ENCODE peak calls at places on chromosomes 16 and 17, in four cellular contexts. One of them, this sample, is unnamed.

GRCh38 chr17:42853968-42854790 is 3.2 kb downstream of the AOC3 start:
- DNase-seq in HepG2: peak; percentile 39
- DNase-seq in H1: no peak
- DNase-seq in GM12878: no peak
- DNase-seq in this sample: no peak

GRCh38 chr16:89442990-89443726 is 47.2 kb downstream of the ANKRD11 start:
- DNase-seq in GM12878: no peak
- DNase-seq in HepG2: peak; percentile 89
- DNase-seq in H1: no peak
- DNase-seq in this sample: peak; percentile 60

GRCh38 chr16:54589326-54589725 is 302.7 kb upstream of the IRX3 start:
- DNase-seq in H1: no peak
- DNase-seq in GM12878: no peak
- DNase-seq in HepG2: no peak
- DNase-seq in this sample: no peak

GRCh38 chr16:82016268-82016667 is 5.0 kb upstream of the SDR42E1 start:
- DNase-seq in H1: no peak
- DNase-seq in GM12878: no peak
- DNase-seq in HepG2: no peak
- DNase-seq in this sample: peak; percentile 34

GRCh38 chr17:78140169-78141051 is 5.8 kb upstream of the C17orf99 start:
- DNase-seq in H1: peak; percentile 98
- DNase-seq in GM12878: peak; percentile 90
- DNase-seq in HepG2: peak; percentile 96
- DNase-seq in this sample: peak; percentile 96

GRCh38 chr17:74454197-74455024 is 12.0 kb upstream of the CD300A start:
- DNase-seq in HepG2: peak; percentile 80
- DNase-seq in GM12878: no peak
- DNase-seq in H1: no peak
- DNase-seq in this sample: no peak

GRCh38 chr17:50080827-50081226 is 14.3 kb upstream of the PDK2 start:
- DNase-seq in HepG2: no peak
- DNase-seq in H1: no peak
- DNase-seq in GM12878: no peak
- DNase-seq in this sample: no peak

GRCh38 chr16:81500833-81501521 is 56.4 kb downstream of the CMIP start:
- DNase-seq in HepG2: no peak
- DNase-seq in H1: no peak
- DNase-seq in GM12878: no peak
- DNase-seq in this sample: no peak

GRCh38 chr16:27432600-27432957 is 30.6 kb downstream of the IL21R start:
- DNase-seq in HepG2: no peak
- DNase-seq in GM12878: no peak
- DNase-seq in H1: no peak
- DNase-seq in this sample: no peak

GRCh38 chr16:75080205-75081029 is 36.2 kb downstream of the LDHD start:
- DNase-seq in GM12878: no peak
- DNase-seq in HepG2: no peak
- DNase-seq in H1: no peak
- DNase-seq in this sample: no peak

GRCh38 chr17:11901901-11902300 is 95.4 kb downstream of the ZNF18 start:
- DNase-seq in HepG2: no peak
- DNase-seq in GM12878: no peak
- DNase-seq in H1: no peak
- DNase-seq in this sample: no peak

GRCh38 chr16:71746442-71747046 is 22.0 kb upstream of the PHLPP2 start:
- DNase-seq in HepG2: peak; percentile 51
- DNase-seq in H1: no peak
- DNase-seq in GM12878: no peak
- DNase-seq in this sample: peak; percentile 57

GRCh38 chr16:2811703-2812471 is 5.2 kb upstream of the PRSS21 start:
- DNase-seq in HepG2: no peak
- DNase-seq in GM12878: no peak
- DNase-seq in H1: no peak
- DNase-seq in this sample: no peak

GRCh38 chr16:4052801-4053662 is 63.2 kb downstream of the ADCY9 start:
- DNase-seq in HepG2: no peak
- DNase-seq in GM12878: no peak
- DNase-seq in H1: no peak
- DNase-seq in this sample: no peak

GRCh38 chr17:75367312-75367711 is 38.2 kb downstream of the GRB2 start:
- DNase-seq in HepG2: no peak
- DNase-seq in H1: no peak
- DNase-seq in GM12878: no peak
- DNase-seq in this sample: no peak

GRCh38 chr17:44389723-44390202 is 314 bp upstream of the ITGA2B start:
- DNase-seq in HepG2: no peak
- DNase-seq in GM12878: no peak
- DNase-seq in H1: no peak
- DNase-seq in this sample: no peak

GRCh38 chr17:5642752-5643151 is 58.4 kb upstream of the NLRP1 start:
- DNase-seq in H1: no peak
- DNase-seq in GM12878: no peak
- DNase-seq in HepG2: no peak
- DNase-seq in this sample: no peak

GRCh38 chr17:39231587-39232551 is 6.1 kb upstream of the STAC2 start:
- DNase-seq in HepG2: no peak
- DNase-seq in H1: no peak
- DNase-seq in GM12878: no peak
- DNase-seq in this sample: peak; percentile 86

GRCh38 chr16:50640391-50640790 is 40.7 kb downstream of the SNX20 start:
- DNase-seq in H1: no peak
- DNase-seq in HepG2: no peak
- DNase-seq in GM12878: no peak
- DNase-seq in this sample: no peak

GRCh38 chr16:9012848-9013507 is 49.3 kb upstream of the USP7 start:
- DNase-seq in HepG2: no peak
- DNase-seq in H1: peak; percentile 82
- DNase-seq in GM12878: no peak
- DNase-seq in this sample: peak; percentile 79

GRCh38 chr17:59371426-59372099 is 40.1 kb downstream of the YPEL2 start:
- DNase-seq in GM12878: no peak
- DNase-seq in H1: no peak
- DNase-seq in HepG2: peak; percentile 32
- DNase-seq in this sample: no peak

GRCh38 chr16:75996491-75996890 is 270.2 kb upstream of the CPHXL start:
- DNase-seq in H1: no peak
- DNase-seq in GM12878: no peak
- DNase-seq in HepG2: no peak
- DNase-seq in this sample: no peak

GRCh38 chr17:31558748-31559646 is 167.5 kb downstream of the RAB11FIP4 start:
- DNase-seq in GM12878: no peak
- DNase-seq in HepG2: peak; percentile 59
- DNase-seq in H1: no peak
- DNase-seq in this sample: peak; percentile 95

GRCh38 chr17:29619251-29619650 is 3.5 kb downstream of the CORO6 start:
- DNase-seq in H1: no peak
- DNase-seq in GM12878: no peak
- DNase-seq in HepG2: no peak
- DNase-seq in this sample: peak; percentile 67

GRCh38 chr17:29617481-29618271 is 5.0 kb downstream of the CORO6 start:
- DNase-seq in GM12878: peak; percentile 36
- DNase-seq in HepG2: peak; percentile 52
- DNase-seq in H1: no peak
- DNase-seq in this sample: no peak

GRCh38 chr17:29617125-29617480 is 5.6 kb downstream of the CORO6 start:
- DNase-seq in GM12878: no peak
- DNase-seq in HepG2: peak; percentile 80
- DNase-seq in H1: no peak
- DNase-seq in this sample: peak; percentile 88

GRCh38 chr17:29620271-29620670 is 2.4 kb downstream of the CORO6 start:
- DNase-seq in HepG2: no peak
- DNase-seq in GM12878: no peak
- DNase-seq in H1: no peak
- DNase-seq in this sample: no peak

GRCh38 chr17:29618272-29619065 is 4.2 kb downstream of the CORO6 start:
- DNase-seq in H1: no peak
- DNase-seq in HepG2: no peak
- DNase-seq in GM12878: no peak
- DNase-seq in this sample: no peak
- TF ChIP-seq TCF12 in H1: no peak
- TF ChIP-seq TCF12 in HepG2: no peak
- TF ChIP-seq TCF12 in GM12878: no peak
- TF ChIP-seq TCF12 in this sample: no peak

DNA sequence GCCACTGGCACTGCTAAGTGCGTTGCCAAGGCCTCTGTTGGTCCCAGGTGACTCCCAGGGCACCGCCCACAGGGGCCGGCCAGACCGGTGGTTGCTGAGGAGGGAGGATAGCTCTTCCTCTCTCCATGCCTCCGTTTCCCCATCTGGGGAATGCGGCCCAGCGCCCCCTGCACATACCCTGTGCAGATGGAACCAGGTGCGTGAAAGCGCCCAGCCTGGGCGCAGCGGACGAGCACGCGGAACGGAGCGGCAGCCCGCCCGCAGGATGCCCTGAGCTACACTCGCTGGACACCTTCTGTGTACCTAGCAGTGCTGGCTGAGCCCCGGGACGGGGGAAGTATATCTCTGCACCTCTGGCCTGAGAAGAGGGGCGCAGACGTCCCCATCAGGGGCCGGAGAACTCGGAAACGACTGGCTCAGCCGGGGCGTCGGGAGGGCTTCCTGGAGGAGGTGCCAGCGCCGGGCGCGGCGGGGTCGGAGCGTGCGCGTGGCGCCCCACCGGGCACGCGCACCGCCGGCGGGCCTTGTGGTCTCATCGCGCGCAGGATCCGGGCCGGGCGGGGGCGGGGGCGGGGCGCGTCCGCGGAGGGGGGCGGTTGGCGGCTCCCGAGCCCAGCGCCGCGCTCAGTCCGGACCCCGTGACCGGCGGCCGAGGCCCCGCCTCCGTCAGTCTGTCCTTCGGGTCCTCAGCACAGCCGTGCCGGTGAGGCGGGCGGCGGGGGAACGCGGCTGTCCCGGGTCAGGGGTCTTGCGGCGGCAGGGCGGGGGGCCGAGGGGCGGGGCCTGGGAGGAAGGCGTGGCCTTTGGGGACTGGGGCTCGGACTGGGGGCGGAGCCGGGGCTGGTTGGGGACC is at the start of the genes CCDC78 and HAGHL:
- DNase-seq in HepG2: no peak
- DNase-seq in GM12878: no peak
- DNase-seq in H1: no peak
- DNase-seq in this sample: peak; percentile 94
- TF ChIP-seq MAX in HepG2: no peak
- TF ChIP-seq MAX in GM12878: no peak
- TF ChIP-seq MAX in H1: peak; percentile 55
- TF ChIP-seq MAX in this sample: no peak

GRCh38 chr17:80478487-80479245 is 2.3 kb upstream of the NPTX1 start:
- DNase-seq in H1: no peak
- DNase-seq in GM12878: no peak
- DNase-seq in HepG2: no peak
- DNase-seq in this sample: peak; percentile 73
- TF ChIP-seq TAF1 in H1: no peak
- TF ChIP-seq TAF1 in GM12878: no peak
- TF ChIP-seq TAF1 in HepG2: no peak
- TF ChIP-seq TAF1 in this sample: no peak

DNA sequence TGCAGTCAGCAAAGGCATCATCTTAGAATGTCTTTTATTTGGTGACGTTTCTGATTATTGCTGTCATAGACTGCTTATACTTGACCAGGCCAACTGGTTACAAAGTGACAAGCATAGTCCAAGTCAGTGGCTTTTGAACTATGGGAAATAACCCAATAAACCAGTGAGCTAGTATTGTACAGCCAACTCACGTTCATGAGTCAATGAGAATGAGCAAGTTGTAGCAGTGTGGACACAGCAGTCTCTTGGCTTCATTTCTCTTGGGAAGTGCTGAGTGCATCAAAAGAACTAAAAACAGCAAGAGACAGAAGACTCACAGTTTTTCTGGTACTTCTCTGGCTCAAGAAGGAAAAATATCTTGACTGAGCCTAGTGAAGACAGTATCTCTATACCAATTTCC is 36.9 kb upstream of the CRISPLD2 start:
- DNase-seq in H1: no peak
- DNase-seq in HepG2: no peak
- DNase-seq in GM12878: no peak
- DNase-seq in this sample: no peak
- TF ChIP-seq TCF12 in H1: no peak
- TF ChIP-seq TCF12 in HepG2: no peak
- TF ChIP-seq TCF12 in GM12878: no peak
- TF ChIP-seq TCF12 in this sample: no peak

GRCh38 chr17:57262557-57262956 is 6.2 kb downstream of the MSI2 start:
- DNase-seq in GM12878: no peak
- DNase-seq in HepG2: no peak
- DNase-seq in H1: no peak
- DNase-seq in this sample: no peak

GRCh38 chr17:57261084-57261461 is 4.8 kb downstream of the MSI2 start:
- DNase-seq in HepG2: no peak
- DNase-seq in GM12878: no peak
- DNase-seq in H1: no peak
- DNase-seq in this sample: no peak

GRCh38 chr17:57257911-57258885 is 1.9 kb downstream of the MSI2 start:
- DNase-seq in H1: no peak
- DNase-seq in GM12878: no peak
- DNase-seq in HepG2: peak; percentile 39
- DNase-seq in this sample: no peak

GRCh38 chr17:57259817-57260216 is 3.5 kb downstream of the MSI2 start:
- DNase-seq in HepG2: no peak
- DNase-seq in GM12878: no peak
- DNase-seq in H1: no peak
- DNase-seq in this sample: no peak

DNA sequence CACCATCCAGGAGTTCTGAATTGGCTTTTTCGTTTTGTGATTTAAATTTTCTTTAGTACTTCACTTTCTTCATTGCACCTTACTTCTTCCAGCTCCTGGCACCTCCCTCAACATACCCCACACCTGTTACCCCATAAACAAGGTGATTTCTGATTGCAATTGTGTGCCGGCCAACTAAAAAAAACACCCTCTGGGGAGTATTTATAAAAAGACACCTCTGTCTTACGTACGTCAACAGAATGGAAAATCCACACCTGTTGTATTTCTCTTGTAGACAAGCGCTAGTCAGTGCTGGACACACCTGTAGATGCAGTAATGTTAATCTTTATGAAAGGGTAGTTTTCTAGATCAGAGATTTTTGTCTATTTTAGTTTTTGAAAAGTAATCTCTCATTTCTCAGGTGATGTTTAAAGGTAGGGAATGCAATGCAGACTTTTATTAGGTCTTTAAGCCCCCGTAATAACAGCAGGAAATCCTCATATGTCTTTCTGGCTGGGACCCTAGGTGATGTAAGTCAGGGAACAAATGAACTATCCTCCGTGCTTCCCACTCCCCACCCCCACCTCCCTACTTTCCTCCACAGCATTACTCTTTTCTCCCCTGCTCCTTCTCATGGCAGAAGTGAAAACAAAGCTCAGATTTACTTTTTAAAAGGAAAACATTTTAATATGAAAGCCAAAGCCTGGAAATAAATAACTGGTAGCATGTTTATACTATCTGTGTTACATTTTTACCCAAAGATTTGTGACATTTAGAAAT is 4.2 kb downstream of the MSI2 start:
- DNase-seq in H1: no peak
- DNase-seq in HepG2: no peak
- DNase-seq in GM12878: no peak
- DNase-seq in this sample: no peak
- TF ChIP-seq MAX in H1: no peak
- TF ChIP-seq MAX in HepG2: no peak
- TF ChIP-seq MAX in GM12878: no peak
- TF ChIP-seq MAX in this sample: no peak

This sample was measured in SK-N-SH.